ENCODE peak calls at places on chromosomes 4 and X, in seven cellular contexts. W is thoracic aorta, U is HFF-Myc, Z is pancreas, P is MCF 10A, V is fibroblast of mammary gland, Q is choroid plexus epithelial cell. H is an unnamed sample.

GRCh38 chr4:27100713-27101112 is 240.1 kb downstream of the STIM2 start:
- DNase-seq in W (no peak), U (no peak), V (no peak), Q (no peak), P (peak), Z (no peak), H (no peak)

GRCh38 chr4:156298230-156298629 is 344.6 kb upstream of the CTSO start:
- DNase-seq in U (peak), V (peak), W (no peak), Q (peak), Z (no peak), P (no peak), H (peak)

GRCh38 chr4:7397206-7398103 is 37.3 kb downstream of the PSAPL1 start:
- DNase-seq in Z (no peak), V (no peak), P (peak), W (no peak), Q (no peak), U (no peak), H (no peak)

GRCh38 chrX:25873196-25873595 is 264.9 kb upstream of the MAGEB18 start:
- DNase-seq in Z (no peak), W (no peak), U (no peak), Q (no peak), P (peak), V (peak), H (no peak)

GRCh38 chr4:122758033-122758432 is 25.5 kb downstream of the BBS12 start:
- DNase-seq in W (no peak), P (peak), U (no peak), Q (peak), Z (no peak), V (peak), H (no peak)

GRCh38 chrX:46715997-46716396 is 42.9 kb downstream of the SLC9A7 start:
- DNase-seq in W (no peak), V (no peak), Q (no peak), Z (no peak), P (no peak), U (no peak), H (no peak)

GRCh38 chrX:105191878-105192277 is 28.6 kb downstream of the TEX13A start:
- DNase-seq in P (peak), Z (no peak), Q (peak), V (peak), W (no peak), U (no peak), H (no peak)

GRCh38 chr4:165204462-165204830 is 2.9 kb upstream of the KLHL2 start:
- DNase-seq in P (peak), Z (no peak), U (no peak), Q (peak), W (no peak), V (peak), H (peak)

GRCh38 chrX:37644381-37645305 is 40.9 kb upstream of the XK start:
- DNase-seq in Z (no peak), U (no peak), V (no peak), Q (no peak), P (peak), W (no peak), H (no peak)

GRCh38 chr4:150308824-150309472 is 230.7 kb downstream of the DCLK2 start:
- DNase-seq in Z (no peak), W (no peak), P (peak), Q (peak), V (peak), U (no peak), H (no peak)

GRCh38 chrX:13932416-13932815 is 97.3 kb downstream of the GEMIN8 start:
- DNase-seq in V (no peak), Z (no peak), W (no peak), U (no peak), Q (no peak), P (no peak), H (no peak)

GRCh38 chr4:7166981-7167700 is 25.2 kb upstream of the SORCS2 start:
- DNase-seq in V (no peak), U (no peak), Z (peak), Q (no peak), W (no peak), P (no peak), H (no peak)

GRCh38 chr4:1240721-1241465 is 8.0 kb downstream of the CTBP1 start:
- DNase-seq in Z (peak), Q (no peak), V (no peak), P (no peak), W (no peak), U (no peak), H (no peak)

GRCh38 chr4:39613093-39613656 is 25.5 kb downstream of the SMIM14 start:
- DNase-seq in P (no peak), W (no peak), Q (peak), Z (no peak), U (no peak), V (peak), H (no peak)

GRCh38 chr4:54971474-54971950 is 153.9 kb downstream of the KDR start:
- DNase-seq in W (no peak), V (peak), U (peak), Q (peak), P (peak), Z (no peak), H (peak)

GRCh38 chr4:19386786-19387185 is 864.9 kb upstream of the SLIT2 start:
- DNase-seq in U (no peak), W (no peak), Q (peak), P (no peak), V (no peak), Z (no peak), H (no peak)

GRCh38 chr4:579543-580175 is 3.6 kb upstream of the TMEM271 start:
- DNase-seq in Z (no peak), W (no peak), P (no peak), U (no peak), V (no peak), Q (no peak), H (no peak)

GRCh38 chr4:180635276-180635675 is 1607.9 kb upstream of the TENM3 start:
- DNase-seq in Z (no peak), Q (peak), W (no peak), P (peak), V (no peak), U (no peak), H (no peak)

GRCh38 chrX:8190341-8190830 is 19.3 kb upstream of the VCX2 start:
- DNase-seq in Q (no peak), U (no peak), P (no peak), W (no peak), V (no peak), Z (no peak), H (no peak)

GRCh38 chr4:168610911-168611530 is 114.2 kb downstream of the PALLD start:
- DNase-seq in V (peak), W (no peak), Q (no peak), Z (no peak), P (no peak), U (no peak), H (no peak)

GRCh38 chr4:1613099-1613495 is 71.0 kb downstream of the FAM53A start:
- DNase-seq in V (no peak), Z (peak), W (no peak), P (no peak), Q (no peak), U (no peak), H (no peak)

GRCh38 chr4:146255874-146256273 is 41.5 kb downstream of the REELD1 start:
- DNase-seq in U (no peak), Z (no peak), Q (peak), P (no peak), W (no peak), V (peak), H (peak)

GRCh38 chr4:94412019-94413017 is 39.4 kb upstream of the PDLIM5 start:
- DNase-seq in W (no peak), Q (peak), P (peak), V (peak), U (peak), Z (no peak), H (peak)

GRCh38 chrX:136607236-136607635 is 40.7 kb upstream of the CD40LG start:
- DNase-seq in Q (no peak), Z (no peak), V (no peak), W (no peak), P (no peak), U (no peak), H (no peak)

DNA sequence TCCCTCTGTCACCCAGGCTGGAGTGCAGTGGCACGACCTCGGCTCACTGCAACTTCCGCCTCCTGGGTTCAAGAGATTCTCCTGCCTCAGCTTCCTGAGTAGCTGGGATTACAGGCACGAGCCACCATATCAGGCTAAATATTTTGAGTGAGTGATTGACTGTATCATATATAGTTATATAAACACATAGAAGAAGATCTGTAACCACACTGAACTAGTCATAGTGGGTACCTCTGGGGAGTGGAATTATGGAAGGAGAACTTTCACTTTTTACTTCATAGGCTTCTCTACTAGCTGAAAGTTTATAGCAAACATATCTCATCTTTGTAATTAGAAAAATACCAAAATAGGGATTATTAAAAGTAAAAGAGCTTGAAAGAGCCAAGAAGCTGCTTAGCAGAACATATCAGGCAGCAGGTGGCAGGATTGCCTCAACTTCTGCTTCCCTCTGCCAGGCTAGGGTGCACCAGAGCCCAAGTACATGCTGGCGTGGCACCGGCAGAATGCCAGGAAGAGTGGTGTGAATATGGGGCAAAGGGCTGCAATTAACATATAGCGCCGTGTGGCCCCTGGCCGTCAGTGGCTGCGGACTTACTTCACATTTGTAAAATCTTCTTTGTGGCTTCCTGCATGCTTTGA is 39.5 kb upstream of the CD40LG start:
- DNase-seq in V (peak), Q (peak), W (no peak), Z (no peak), U (no peak), P (peak), H (no peak)
- TF ChIP-seq CTCF in V (peak), Q (peak), W (no peak), Z (no peak), U (no peak), P (peak), H (no peak)

DNA sequence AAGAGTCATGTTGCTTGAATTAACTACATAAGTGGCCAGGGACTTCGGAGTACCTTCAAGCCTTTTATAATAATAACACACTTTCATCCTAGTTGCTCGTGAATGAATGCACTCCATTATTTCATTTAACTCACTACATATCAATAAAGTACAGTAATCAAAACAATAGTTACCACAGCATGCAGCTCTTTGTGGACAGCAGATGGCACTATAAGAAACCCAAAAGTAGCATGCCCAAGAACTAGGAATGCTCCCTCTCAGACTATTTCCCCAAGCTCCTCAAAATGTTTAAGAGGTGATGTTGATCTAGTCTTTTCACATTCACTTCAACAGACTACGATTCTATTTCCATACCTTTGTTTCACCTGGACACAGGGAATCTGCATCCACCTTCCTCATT is 500.8 kb upstream of the DIAPH2 start:
- DNase-seq in Q (peak), W (no peak), V (peak), U (no peak), Z (no peak), P (peak), H (no peak)
- TF ChIP-seq CTCF in Q (peak), W (no peak), V (peak), U (no peak), Z (no peak), P (peak), H (peak)

GRCh38 chr4:133151301-133151680 is 2.2 kb downstream of the PCDH10 start:
- DNase-seq in V (no peak), W (no peak), P (no peak), Z (peak), Q (peak), U (no peak), H (no peak)

GRCh38 chr4:133152330-133152791 is 3.3 kb downstream of the PCDH10 start:
- DNase-seq in V (no peak), U (no peak), Q (peak), W (no peak), P (no peak), Z (peak), H (no peak)

GRCh38 chr4:133150643-133151300 is 1.7 kb downstream of the PCDH10 start:
- DNase-seq in P (no peak), V (no peak), Q (peak), W (no peak), U (no peak), Z (peak), H (no peak)

GRCh38 chr4:133152801-133153526 is 3.9 kb downstream of the PCDH10 start:
- DNase-seq in P (no peak), W (no peak), Q (peak), Z (no peak), V (no peak), U (no peak), H (no peak)

GRCh38 chr4:133151681-133152329 is 2.7 kb downstream of the PCDH10 start:
- DNase-seq in Q (peak), V (no peak), W (no peak), U (no peak), Z (peak), P (no peak), H (no peak)
- TF ChIP-seq CTCF in Q (peak), V (no peak), W (peak), U (no peak), Z (no peak), P (no peak), H (no peak)

DNA sequence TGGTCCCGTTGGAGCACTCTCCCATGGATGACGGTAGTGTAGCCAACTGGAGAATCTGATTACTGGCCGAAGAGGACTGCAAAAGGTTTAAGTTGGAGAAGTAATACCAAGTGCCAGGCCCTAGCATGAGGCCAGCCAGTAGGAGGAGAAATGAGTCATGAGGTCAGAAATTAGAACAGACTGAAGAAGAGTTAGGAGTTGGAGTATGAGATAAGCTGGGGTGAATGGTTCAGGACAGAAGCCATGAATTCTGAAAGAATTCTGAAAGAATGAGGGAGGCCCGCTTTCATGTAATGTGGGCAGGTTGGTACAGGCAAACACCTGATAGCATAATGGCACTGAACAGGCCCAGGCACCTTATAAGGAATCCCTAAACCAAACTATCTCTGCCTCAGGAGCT is 18.4 kb upstream of the STK26 start:
- DNase-seq in P (peak), Z (no peak), W (no peak), Q (peak), U (no peak), V (peak), H (no peak)
- TF ChIP-seq CTCF in P (no peak), Z (no peak), W (no peak), Q (no peak), U (no peak), V (no peak), H (no peak)

GRCh38 chr4:105457997-105458396 is 15.9 kb downstream of the PPA2 start:
- DNase-seq in Z (no peak), Q (peak), P (no peak), U (no peak), W (no peak), V (peak), H (no peak)

GRCh38 chr4:105455998-105456397 is 17.9 kb downstream of the PPA2 start:
- DNase-seq in W (no peak), V (no peak), U (no peak), Q (no peak), P (no peak), Z (no peak), H (no peak)

GRCh38 chr4:105451346-105451745 is 22.5 kb downstream of the PPA2 start:
- DNase-seq in V (no peak), Q (no peak), W (no peak), P (no peak), U (no peak), Z (no peak), H (no peak)

GRCh38 chr4:105455182-105455581 is 18.7 kb downstream of the PPA2 start:
- DNase-seq in Q (no peak), Z (no peak), P (no peak), V (no peak), W (no peak), U (no peak), H (no peak)

DNA sequence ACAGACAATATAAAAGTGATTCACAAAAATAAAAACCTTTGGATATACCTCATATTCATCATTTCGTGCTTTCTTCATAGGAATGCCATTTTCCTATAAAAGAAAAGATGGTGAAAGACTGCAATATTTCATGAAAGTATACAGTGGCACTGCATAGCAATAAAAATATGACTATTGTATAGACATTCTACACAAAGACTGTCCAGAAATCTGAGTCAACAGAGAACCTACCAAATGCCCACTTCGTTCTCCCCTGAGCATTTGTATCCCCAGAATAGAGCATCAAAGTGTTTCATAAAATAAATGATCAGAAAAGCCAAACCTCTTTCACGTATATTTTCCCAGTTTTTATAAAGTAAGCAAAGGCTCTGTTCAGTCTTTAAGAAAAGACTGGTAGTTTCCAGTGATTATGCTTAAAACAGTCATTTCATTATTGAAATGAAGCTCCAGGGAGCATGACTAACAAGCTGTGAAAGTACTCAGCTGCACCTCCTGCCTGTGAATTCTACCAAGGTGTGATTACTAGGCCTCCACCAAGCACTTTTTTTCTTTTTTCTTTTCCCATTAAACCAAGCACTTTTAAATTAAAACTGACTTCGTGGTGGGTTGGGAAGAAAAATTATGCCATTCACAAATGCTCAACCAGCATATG is 20.2 kb downstream of the PPA2 start:
- DNase-seq in V (peak), Z (no peak), P (no peak), U (no peak), Q (peak), W (no peak), H (no peak)
- TF ChIP-seq CTCF in V (peak), Z (no peak), P (no peak), U (no peak), Q (peak), W (no peak), H (no peak)

GRCh38 chr4:65401083-65401482 is 269.2 kb downstream of the EPHA5 start:
- DNase-seq in Q (no peak), P (no peak), W (no peak), V (no peak), U (no peak), Z (no peak), H (no peak)
- TF ChIP-seq CTCF in Q (no peak), P (no peak), W (no peak), V (no peak), U (no peak), Z (no peak), H (no peak)

GRCh38 chrX:154710309-154710708 is 40.6 kb downstream of the GAB3 start:
- DNase-seq in P (no peak), W (no peak), Q (no peak), U (no peak), V (no peak), Z (no peak), H (no peak)
- TF ChIP-seq CTCF in P (no peak), W (no peak), Q (no peak), U (no peak), V (no peak), Z (no peak), H (no peak)

DNA sequence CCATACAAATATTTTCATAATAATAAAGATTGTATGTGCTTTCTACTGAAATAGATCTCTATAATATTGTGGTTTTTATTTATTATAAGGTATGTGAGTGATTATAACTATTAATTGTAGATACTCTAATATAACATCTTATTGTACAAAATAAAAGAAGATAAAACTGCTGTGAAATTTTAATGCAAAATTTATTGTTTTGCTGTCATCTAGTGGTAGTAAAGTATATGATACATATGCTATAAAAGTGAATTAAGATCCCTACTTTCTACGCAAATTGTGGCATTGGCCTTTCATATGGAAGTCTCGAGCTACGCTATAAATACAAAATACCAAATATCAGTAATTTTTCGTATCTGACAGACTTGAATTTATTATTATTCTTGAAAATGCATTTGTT is 19.3 kb downstream of the YIPF7 start:
- DNase-seq in V (no peak), U (no peak), Z (no peak), Q (peak), P (no peak), W (no peak), H (no peak)
- TF ChIP-seq CTCF in V (peak), U (no peak), Z (no peak), Q (peak), P (peak), W (no peak), H (peak)

GRCh38 chrX:148620023-148620422 is 119.6 kb downstream of the AFF2 start:
- DNase-seq in V (no peak), W (no peak), U (no peak), Z (no peak), P (no peak), Q (no peak), H (no peak)

GRCh38 chrX:148629435-148629834 is 129.0 kb downstream of the AFF2 start:
- DNase-seq in W (no peak), P (no peak), U (no peak), Z (no peak), V (no peak), Q (no peak), H (no peak)

DNA sequence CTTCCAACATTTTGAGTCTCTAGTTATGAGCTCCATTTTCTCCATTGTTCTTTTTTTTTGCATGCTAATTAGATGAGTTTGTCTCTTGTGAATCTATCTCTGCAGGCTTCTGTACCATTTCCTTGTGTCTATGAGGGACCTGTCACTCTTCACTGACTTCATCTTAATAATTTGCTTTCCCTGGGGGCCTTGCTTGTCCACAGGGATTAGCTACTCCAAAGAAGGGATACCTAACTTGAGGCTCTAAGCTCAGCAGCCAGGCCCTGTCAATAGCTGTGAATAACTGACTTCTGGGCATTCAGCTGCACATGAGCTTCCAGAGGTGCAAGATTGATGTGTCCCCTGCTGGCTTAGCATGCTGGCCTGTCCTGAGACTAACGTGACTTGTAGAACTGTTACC is 124.5 kb downstream of the AFF2 start:
- DNase-seq in Z (no peak), P (no peak), V (no peak), U (no peak), W (no peak), Q (no peak), H (no peak)
- TF ChIP-seq CTCF in Z (no peak), P (no peak), V (no peak), U (no peak), W (no peak), Q (no peak), H (no peak)

GRCh38 chrX:95346854-95347253 is 1337.8 kb upstream of the DIAPH2 start:
- DNase-seq in V (peak), U (no peak), W (no peak), Q (peak), P (peak), Z (no peak), H (no peak)
- TF ChIP-seq CTCF in V (peak), U (no peak), W (no peak), Q (no peak), P (peak), Z (no peak), H (peak)